ENCODE peak calls at places on chromosomes 4 and X, in eight cellular contexts. W is endothelial cell, A is cardiac septum, B is immature natural killer cell, S is breast epithelium, E is dermis blood vessel endothelial cell, U is small intestine, L is GM23248. Y is an unnamed sample.

GRCh38 chr4:38322709-38323108 is 341.3 kb upstream of the KLF3 start:
- DNase-seq in S (no peak), A (no peak), W (no peak), U (no peak), E (no peak), L (peak), B (no peak), Y (no peak)

GRCh38 chr4:132506568-132506967 is 642.5 kb upstream of the PCDH10 start:
- DNase-seq in E (no peak), W (no peak), B (no peak), L (no peak), U (no peak), S (no peak), A (no peak), Y (no peak)

GRCh38 chr4:37865450-37865849 is 25.4 kb upstream of the TBC1D1 start:
- DNase-seq in L (no peak), S (no peak), U (no peak), W (no peak), E (no peak), B (no peak), A (no peak), Y (no peak)

GRCh38 chr4:134243742-134244713 is 42.4 kb upstream of the PABPC4L start:
- DNase-seq in U (no peak), S (no peak), B (no peak), E (no peak), W (no peak), L (no peak), A (no peak), Y (no peak)

GRCh38 chrX:40303256-40304077 is 205.7 kb upstream of the BCOR start:
- DNase-seq in S (no peak), U (no peak), E (no peak), B (no peak), L (no peak), W (no peak), A (no peak), Y (no peak)

GRCh38 chrX:39336709-39337294 is 535.5 kb downstream of the MID1IP1 start:
- DNase-seq in W (no peak), L (peak), B (no peak), S (no peak), A (no peak), E (peak), U (peak), Y (no peak)

GRCh38 chr4:138090918-138091659 is 151.1 kb downstream of the SLC7A11 start:
- DNase-seq in U (no peak), L (no peak), W (no peak), S (no peak), E (no peak), A (no peak), B (no peak), Y (no peak)

GRCh38 chr4:73862357-73862756 is 6.8 kb upstream of the CXCL1 start:
- DNase-seq in A (no peak), S (no peak), L (peak), B (no peak), W (no peak), U (no peak), E (peak), Y (no peak)

GRCh38 chr4:114512595-114513295 is 85.9 kb upstream of the UGT8 start:
- DNase-seq in W (no peak), S (no peak), L (no peak), U (peak), A (no peak), E (no peak), B (no peak), Y (no peak)

GRCh38 chr4:1368421-1369090 is 21.5 kb downstream of the UVSSA start:
- DNase-seq in L (no peak), E (no peak), W (no peak), U (no peak), B (no peak), S (peak), A (peak), Y (no peak)

GRCh38 chr4:3223986-3224748 is 24.8 kb upstream of the MSANTD1 start:
- DNase-seq in B (no peak), E (no peak), L (no peak), U (no peak), S (no peak), A (peak), W (no peak), Y (no peak)

GRCh38 chr4:87679449-87680169 is 29.5 kb downstream of the DMP1 start:
- DNase-seq in U (peak), B (peak), S (no peak), L (peak), A (no peak), W (peak), E (peak), Y (peak)

GRCh38 chrX:53831662-53832635 is 145.4 kb upstream of the HUWE1 start:
- DNase-seq in W (peak), A (no peak), U (peak), S (no peak), L (peak), E (peak), B (peak), Y (peak)

GRCh38 chrX:107857815-107858214 is 32.1 kb downstream of the MID2 start:
- DNase-seq in E (no peak), L (no peak), S (no peak), U (peak), A (no peak), W (no peak), B (no peak), Y (no peak)

GRCh38 chr4:158812133-158812532 is 43.3 kb downstream of the FNIP2 start:
- DNase-seq in W (no peak), E (no peak), U (no peak), B (no peak), L (no peak), S (no peak), A (no peak), Y (no peak)

GRCh38 chr4:13325744-13326143 is 158.4 kb downstream of the RAB28 start:
- DNase-seq in W (no peak), E (no peak), A (no peak), B (no peak), L (no peak), U (no peak), S (no peak), Y (peak)

GRCh38 chrX:17579021-17579420 is 158.3 kb upstream of the SCML1 start:
- DNase-seq in A (no peak), W (no peak), B (no peak), S (no peak), E (no peak), U (no peak), L (peak), Y (no peak)

GRCh38 chrX:96314974-96315373 is 369.7 kb upstream of the DIAPH2 start:
- DNase-seq in B (no peak), W (no peak), S (no peak), L (peak), A (no peak), E (peak), U (no peak), Y (peak)

GRCh38 chrX:110915120-110915519 is 119.5 kb upstream of the CHRDL1 start:
- DNase-seq in A (no peak), B (no peak), L (peak), U (no peak), W (no peak), S (no peak), E (no peak), Y (no peak)

Y was measured in HepG2.